ENCODE peak calls at places on chromosome 1, in seven cellular contexts. Q is endothelial cell, R is GM06990, F is heart left ventricle, S is astrocyte of the spinal cord, H is body of pancreas, D is fibroblast of mammary gland. T is an unnamed sample.
A peak's percentile ranks its signal among the peaks of the same experiment; 100 is the strongest.

GRCh38 chr1:204723131-204723787 is 37.7 kb upstream of the LRRN2 start:
- DNase-seq in R (peak; percentile 30), F (no peak), D (no peak), S (no peak), Q (no peak), H (no peak), T (no peak)

GRCh38 chr1:151839457-151840409 is at the start of gene C2CD4D:
- DNase-seq in Q (peak; percentile 61), S (no peak), R (peak; percentile 69), H (peak; percentile 78), D (no peak), F (no peak), T (no peak)

GRCh38 chr1:187244623-187245022 is 415.9 kb downstream of the PLA2G4A start:
- DNase-seq in H (no peak), Q (no peak), F (no peak), S (peak; percentile 43), R (no peak), D (no peak), T (no peak)

GRCh38 chr1:41221995-41222991 is 19.8 kb downstream of the SCMH1 start:
- DNase-seq in Q (no peak), S (peak; percentile 10), F (no peak), R (peak; percentile 23), H (no peak), D (no peak), T (no peak)

GRCh38 chr1:14682941-14683340 is 84.5 kb downstream of the KAZN start:
- DNase-seq in D (no peak), R (no peak), H (no peak), S (no peak), F (no peak), Q (no peak), T (no peak)

GRCh38 chr1:100924212-100924611 is 28.3 kb downstream of the SLC30A7 start:
- DNase-seq in Q (no peak), D (peak; percentile 19), H (no peak), F (no peak), S (peak; percentile 3), R (no peak), T (no peak)

GRCh38 chr1:56413671-56414199 is 165.6 kb downstream of the PLPP3 start:
- DNase-seq in S (no peak), Q (no peak), D (no peak), H (no peak), F (no peak), R (no peak), T (no peak)

GRCh38 chr1:230368363-230368762 is 57.8 kb downstream of the PGBD5 start:
- DNase-seq in R (no peak), Q (no peak), D (peak; percentile 23), F (no peak), H (no peak), S (no peak), T (no peak)

GRCh38 chr1:228338521-228339051 is 68.0 kb downstream of the TRIM11 start:
- DNase-seq in Q (no peak), R (no peak), D (no peak), H (peak; percentile 6), F (peak; percentile 54), S (no peak), T (no peak)

GRCh38 chr1:229197225-229197677 is 73.7 kb upstream of the RAB4A start:
- DNase-seq in D (no peak), S (no peak), H (no peak), F (no peak), Q (no peak), R (no peak), T (no peak)

GRCh38 chr1:147822292-147822691 is 61.9 kb upstream of the GJA5 start:
- DNase-seq in F (no peak), S (no peak), H (no peak), Q (no peak), D (peak; percentile 3), R (no peak), T (no peak)

GRCh38 chr1:1399870-1400575 is 888 bp upstream of the CCNL2 start:
- DNase-seq in H (no peak), F (no peak), D (peak; percentile 28), R (no peak), Q (peak; percentile 21), S (peak; percentile 12), T (no peak)

DNA sequence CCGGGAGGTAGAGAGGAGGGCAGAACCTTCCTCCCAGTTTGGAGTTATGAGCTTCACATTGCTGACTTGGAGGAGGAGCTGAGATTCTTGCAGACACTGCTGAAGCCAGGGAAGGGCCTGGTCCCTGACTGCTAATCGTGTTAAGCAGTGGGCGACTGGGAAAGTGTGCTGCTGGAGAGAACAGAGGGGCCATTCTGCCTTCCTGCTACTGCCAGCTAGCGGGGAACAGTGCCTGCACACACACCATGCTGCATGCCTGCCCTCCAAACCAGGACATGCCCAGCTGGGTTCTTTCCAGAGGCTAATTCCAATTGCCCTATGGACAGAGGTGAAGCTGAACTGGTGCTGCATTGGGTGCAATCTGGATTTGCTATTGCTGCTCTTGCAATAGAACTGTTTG is 281.4 kb downstream of the AJAP1 start:
- DNase-seq in R (no peak), F (no peak), H (no peak), D (no peak), Q (no peak), S (no peak), T (no peak)
- TF ChIP-seq CTCF in R (no peak), F (no peak), H (no peak), D (no peak), Q (no peak), S (no peak), T (no peak)

DNA sequence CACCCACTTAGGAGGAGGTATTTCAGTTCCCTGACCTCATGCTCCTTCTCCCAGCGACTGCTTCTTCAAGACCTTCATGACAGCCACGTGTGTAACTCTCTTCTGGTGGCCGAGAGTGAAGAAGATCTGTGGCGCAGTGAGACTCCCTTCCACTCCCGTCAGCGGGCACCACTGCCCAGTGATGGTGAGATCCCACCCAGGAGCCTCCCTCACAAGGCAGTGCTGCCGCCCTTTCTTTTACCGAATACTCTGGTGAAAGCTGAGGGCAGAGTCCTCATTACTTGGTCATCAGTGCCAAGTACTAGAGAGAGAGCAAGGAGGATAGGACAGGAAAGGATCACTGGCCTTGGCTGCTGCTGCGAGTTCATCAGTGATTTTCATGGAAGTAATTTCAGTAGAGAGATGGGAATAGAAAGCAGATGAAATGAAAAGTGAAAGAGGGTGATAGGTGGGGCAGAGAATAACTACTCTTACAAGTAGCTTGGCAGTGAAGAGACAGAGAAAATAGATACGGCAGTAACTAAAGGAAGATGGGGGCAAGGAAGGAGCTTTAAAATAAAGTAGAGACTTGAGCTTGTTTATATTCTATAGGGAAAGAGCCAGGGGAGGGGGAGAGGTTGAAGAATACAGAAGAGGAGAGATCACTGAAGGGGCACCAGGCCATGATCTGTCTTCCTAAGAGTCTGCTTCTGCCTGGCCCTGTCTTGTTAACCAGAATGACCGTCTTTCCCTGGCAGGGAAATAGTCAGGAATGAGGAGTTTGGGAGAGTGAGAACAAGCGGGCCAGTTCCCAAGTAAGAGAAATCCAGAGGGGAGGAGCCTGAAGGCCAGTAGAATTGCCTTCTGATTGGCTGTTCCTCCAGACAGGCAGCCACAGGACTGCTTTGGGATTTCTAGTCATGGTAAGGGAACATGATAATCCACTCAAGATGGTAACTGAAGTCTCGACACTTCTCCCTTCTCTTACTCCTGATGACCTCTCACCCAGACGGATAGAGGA is 18.3 kb downstream of the HYI start:
- DNase-seq in Q (no peak), R (no peak), D (peak; percentile 87), F (peak; percentile 27), H (peak; percentile 8), S (peak; percentile 29), T (no peak)
- TF ChIP-seq CTCF in Q (no peak), R (no peak), D (no peak), F (no peak), H (no peak), S (no peak), T (no peak)

GRCh38 chr1:145796753-145797152 is 27.1 kb downstream of the RNF115 start:
- DNase-seq in R (no peak), Q (no peak), S (no peak), D (no peak), F (no peak), H (no peak), T (no peak)
- TF ChIP-seq CTCF in R (no peak), Q (no peak), S (no peak), D (no peak), F (no peak), H (no peak), T (no peak)

GRCh38 chr1:205826407-205826806 is 13.4 kb upstream of the SLC41A1 start:
- DNase-seq in D (no peak), S (no peak), F (no peak), Q (no peak), H (no peak), R (no peak), T (no peak)

GRCh38 chr1:205832326-205832751 is 17.6 kb downstream of the PM20D1 start:
- DNase-seq in S (no peak), H (peak; percentile 40), R (no peak), D (no peak), Q (no peak), F (no peak), T (no peak)

GRCh38 chr1:205826975-205827374 is 14.0 kb upstream of the SLC41A1 start:
- DNase-seq in R (no peak), Q (no peak), D (no peak), F (no peak), S (no peak), H (no peak), T (no peak)

GRCh38 chr1:205824180-205824579 is 11.2 kb upstream of the SLC41A1 start:
- DNase-seq in D (no peak), H (no peak), Q (no peak), F (no peak), S (no peak), R (no peak), T (no peak)

GRCh38 chr1:205827623-205828022 is 14.6 kb upstream of the SLC41A1 start:
- DNase-seq in Q (no peak), S (no peak), F (no peak), D (no peak), R (no peak), H (peak; percentile 22), T (no peak)
- TF ChIP-seq CTCF in Q (no peak), S (no peak), F (no peak), D (no peak), R (no peak), H (no peak), T (no peak)

T was measured in omental fat pad.